ENCODE peak calls at places on chromosomes 11 and 22, in four cellular contexts. I, F, E and Y are unnamed samples.

GRCh38 chr11:103792981-103793468 is 243.4 kb upstream of the DDI1 start:
- DNase-seq in I (no peak), F (no peak), E (no peak), Y (no peak)

GRCh38 chr22:43260346-43260745 is 73.4 kb upstream of the TTLL12 start:
- DNase-seq in I (no peak), F (no peak), E (no peak), Y (no peak)

GRCh38 chr11:97909544-97910394 is 1111.0 kb upstream of the CNTN5 start:
- DNase-seq in I (no peak), F (no peak), E (no peak), Y (no peak)

GRCh38 chr11:84673753-84674152 is 953.4 kb downstream of the DLG2 start:
- DNase-seq in I (no peak), F (no peak), E (no peak), Y (no peak)

GRCh38 chr11:71425409-71425808 is 22.8 kb downstream of the DHCR7 start:
- DNase-seq in I (no peak), F (no peak), E (no peak), Y (no peak)

GRCh38 chr22:37627091-37627490 is 12.4 kb upstream of the SH3BP1 start:
- DNase-seq in I (no peak), F (no peak), E (no peak), Y (no peak)

GRCh38 chr11:19903620-19904069 is 191.0 kb downstream of the NAV2 start:
- DNase-seq in I (peak), F (peak), E (peak), Y (peak)

GRCh38 chr11:121426476-121427454 is 25.3 kb upstream of the SORL1 start:
- DNase-seq in I (peak), F (peak), E (peak), Y (peak)

GRCh38 chr22:44884968-44885805 is 124.6 kb downstream of the PHF21B start:
- DNase-seq in I (no peak), F (no peak), E (no peak), Y (no peak)

GRCh38 chr11:63764712-63765631 is 3.6 kb downstream of the ZFTA start:
- DNase-seq in I (peak), F (no peak), E (peak), Y (no peak)

GRCh38 chr11:88363566-88364169 is 26.1 kb upstream of the CTSC start:
- DNase-seq in I (no peak), F (no peak), E (no peak), Y (no peak)

GRCh38 chr22:50526849-50527801 is 1.7 kb upstream of the SCO2 start:
- DNase-seq in I (no peak), F (peak), E (no peak), Y (peak)

GRCh38 chr11:92393218-92393617 is 168.6 kb downstream of the FAT3 start:
- DNase-seq in I (no peak), F (no peak), E (no peak), Y (no peak)

GRCh38 chr11:109521571-109522086 is 99.6 kb downstream of the C11orf87 start:
- DNase-seq in I (no peak), F (no peak), E (no peak), Y (no peak)

GRCh38 chr11:115244758-115245157 is 259.5 kb downstream of the CADM1 start:
- DNase-seq in I (no peak), F (no peak), E (no peak), Y (no peak)

GRCh38 chr11:32435511-32435946 is at the start of gene WT1:
- DNase-seq in I (no peak), F (peak), E (no peak), Y (no peak)

GRCh38 chr22:49372530-49373288 is 455.0 kb downstream of the BRD1 start:
- DNase-seq in I (no peak), F (no peak), E (no peak), Y (no peak)

GRCh38 chr22:49368221-49368975 is 459.3 kb downstream of the BRD1 start:
- DNase-seq in I (no peak), F (no peak), E (no peak), Y (no peak)

GRCh38 chr11:45025716-45026492 is 75.2 kb upstream of the TP53I11 start:
- DNase-seq in I (peak), F (peak), E (no peak), Y (peak)

GRCh38 chr22:38631724-38632123 is 24.5 kb downstream of the FAM227A start:
- DNase-seq in I (no peak), F (no peak), E (no peak), Y (no peak)

GRCh38 chr22:30438559-30438958 is 13.0 kb downstream of the MTFP1 start:
- DNase-seq in I (no peak), F (no peak), E (no peak), Y (no peak)

GRCh38 chr22:30435674-30436126 is 10.1 kb downstream of the MTFP1 start:
- DNase-seq in I (peak), F (no peak), E (no peak), Y (peak)

GRCh38 chr22:30434775-30435315 is 9.3 kb downstream of the MTFP1 start:
- DNase-seq in I (no peak), F (no peak), E (no peak), Y (peak)

GRCh38 chr22:30433773-30434172 is 8.2 kb downstream of the MTFP1 start:
- DNase-seq in I (no peak), F (no peak), E (no peak), Y (no peak)

DNA sequence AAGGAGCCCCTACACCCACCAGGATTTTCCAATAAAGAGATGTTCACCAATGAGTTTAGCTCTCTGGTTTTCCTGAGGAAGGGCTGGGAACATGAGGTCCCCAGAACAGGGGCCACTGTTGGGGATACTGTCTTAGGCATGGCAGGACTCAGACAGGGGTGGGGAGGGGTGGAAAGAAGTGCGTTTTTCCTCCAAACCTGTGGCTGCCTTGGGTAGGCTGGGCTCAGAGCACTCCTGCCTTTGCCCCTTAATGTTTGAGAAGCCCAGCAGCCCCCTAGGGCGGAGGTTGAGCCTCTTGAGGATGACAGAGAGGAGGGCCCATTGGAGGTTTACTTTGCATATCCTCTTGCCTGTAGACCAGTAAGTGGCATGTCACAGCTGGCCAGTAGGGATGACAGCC is 10.6 kb downstream of the MTFP1 start:
- DNase-seq in I (no peak), F (no peak), E (no peak), Y (no peak)
- H3K4me3 ChIP-seq in I (no peak), F (no peak), E (no peak), Y (peak)

GRCh38 chr11:65083134-65083833 is 556 bp downstream of the CDCA5 start:
- DNase-seq in I (no peak), F (no peak), E (no peak), Y (no peak)

GRCh38 chr11:65077466-65077865 is 6.4 kb downstream of the CDCA5 start:
- DNase-seq in I (no peak), F (no peak), E (no peak), Y (no peak)

GRCh38 chr11:65078151-65078550 is 5.7 kb downstream of the CDCA5 start:
- DNase-seq in I (peak), F (no peak), E (peak), Y (peak)

GRCh38 chr11:65083834-65084597 is at the start of the genes CDCA5 and ZFPL1:
- DNase-seq in I (peak), F (peak), E (peak), Y (peak)

DNA sequence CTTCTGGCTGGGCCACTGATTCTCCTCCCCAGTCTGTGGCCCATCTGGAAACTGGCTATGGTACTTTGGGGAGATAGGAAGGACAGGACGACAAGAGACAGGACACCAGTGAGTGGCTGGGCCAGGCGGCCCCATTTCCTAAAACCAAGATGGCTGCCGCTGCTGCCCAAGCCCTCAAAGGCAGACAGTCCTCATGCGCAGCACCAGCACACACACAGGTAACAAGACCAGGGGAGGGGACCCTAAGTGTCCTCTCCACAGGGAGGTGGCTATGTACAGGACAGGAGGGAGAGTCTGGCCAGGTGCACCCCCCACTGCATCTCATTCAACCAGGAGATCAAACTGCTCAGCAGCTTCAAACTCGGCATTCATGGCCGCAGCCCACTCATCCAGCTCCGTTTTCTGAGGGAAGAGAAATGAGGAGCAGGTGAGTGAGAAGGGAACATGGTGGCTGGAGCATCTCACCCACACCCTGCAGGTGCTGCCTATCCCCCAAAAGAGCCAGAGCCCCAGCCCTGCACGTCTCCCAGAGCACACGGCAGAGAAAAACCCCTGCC is 5.0 kb downstream of the CDCA5 start:
- DNase-seq in I (no peak), F (no peak), E (no peak), Y (no peak)
- H3K4me3 ChIP-seq in I (no peak), F (no peak), E (no peak), Y (no peak)

GRCh38 chr11:733072-733471 is 14.2 kb upstream of the TALDO1 start:
- DNase-seq in I (no peak), F (no peak), E (no peak), Y (no peak)

GRCh38 chr11:742156-742546 is 5.1 kb upstream of the TALDO1 start:
- DNase-seq in I (no peak), F (no peak), E (no peak), Y (no peak)

GRCh38 chr11:742571-743201 is 4.6 kb upstream of the TALDO1 start:
- DNase-seq in I (no peak), F (no peak), E (no peak), Y (no peak)

GRCh38 chr11:736431-736830 is 10.8 kb upstream of the TALDO1 start:
- DNase-seq in I (no peak), F (no peak), E (no peak), Y (no peak)

GRCh38 chr11:737366-737765 is 9.9 kb upstream of the TALDO1 start:
- DNase-seq in I (no peak), F (no peak), E (no peak), Y (no peak)
- H3K4me3 ChIP-seq in I (no peak), F (no peak), E (no peak), Y (no peak)

GRCh38 chr11:69537855-69538640 is 56.6 kb downstream of the LINC01488 start:
- DNase-seq in I (no peak), F (no peak), E (no peak), Y (no peak)

GRCh38 chr11:69540118-69541000 is 58.9 kb downstream of the LINC01488 start:
- DNase-seq in I (peak), F (peak), E (no peak), Y (no peak)

GRCh38 chr11:69539416-69540117 is 58.1 kb downstream of the LINC01488 start:
- DNase-seq in I (peak), F (peak), E (no peak), Y (no peak)

GRCh38 chr11:69537126-69537525 is 55.7 kb downstream of the LINC01488 start:
- DNase-seq in I (no peak), F (no peak), E (no peak), Y (no peak)

GRCh38 chr11:69538840-69539239 is 57.4 kb downstream of the LINC01488 start:
- DNase-seq in I (peak), F (no peak), E (no peak), Y (no peak)
- H3K4me3 ChIP-seq in I (no peak), F (no peak), E (no peak), Y (no peak)

GRCh38 chr11:76667856-76668255 is 2.7 kb downstream of the LRRC32 start:
- DNase-seq in I (no peak), F (no peak), E (no peak), Y (no peak)

GRCh38 chr11:76669901-76670474 is 559 bp downstream of the LRRC32 start:
- DNase-seq in I (no peak), F (no peak), E (no peak), Y (no peak)

GRCh38 chr11:76666830-76667229 is 3.7 kb downstream of the LRRC32 start:
- DNase-seq in I (no peak), F (no peak), E (no peak), Y (no peak)

GRCh38 chr11:76667271-76667818 is 3.2 kb downstream of the LRRC32 start:
- DNase-seq in I (no peak), F (no peak), E (no peak), Y (no peak)

DNA sequence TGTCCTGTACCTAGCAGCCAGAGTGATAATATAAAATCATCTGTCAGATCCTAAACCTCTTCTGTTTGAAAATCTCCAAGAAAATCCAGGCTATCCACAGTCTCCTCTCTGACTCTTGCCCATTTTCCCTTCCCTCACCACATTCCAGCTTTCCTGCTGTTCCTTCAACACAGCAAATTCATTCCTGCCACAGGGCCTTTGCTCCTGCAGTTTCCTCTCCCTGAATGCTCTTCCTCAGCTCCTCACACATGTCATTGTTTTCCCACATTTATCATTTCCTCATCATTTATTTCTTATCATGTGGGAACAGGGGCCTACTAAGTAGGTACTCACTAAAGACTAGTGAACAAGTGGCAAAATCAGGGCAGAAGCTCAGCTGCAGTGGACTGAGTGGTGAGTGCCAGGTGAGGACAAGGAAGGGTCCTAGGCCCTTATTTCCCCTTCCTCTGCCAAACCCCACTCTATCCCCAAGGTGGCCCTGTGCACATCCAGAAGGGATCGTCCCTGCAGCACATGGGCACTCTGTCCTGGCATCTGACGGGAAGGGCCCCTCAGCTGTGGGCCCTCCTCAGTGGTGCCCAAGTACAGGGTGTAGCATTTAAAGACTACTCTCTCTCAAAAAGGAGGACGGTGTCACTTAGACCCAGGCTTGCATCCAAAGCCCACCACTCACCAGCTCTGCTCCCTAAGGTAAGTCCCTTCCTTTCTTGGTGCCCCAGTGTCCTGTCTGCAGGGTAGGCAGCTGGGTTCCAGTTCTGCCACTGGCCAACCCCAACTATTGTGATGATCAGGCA is 2.0 kb downstream of the LRRC32 start:
- DNase-seq in I (no peak), F (no peak), E (no peak), Y (no peak)
- H3K4me3 ChIP-seq in I (no peak), F (peak), E (no peak), Y (no peak)

DNA sequence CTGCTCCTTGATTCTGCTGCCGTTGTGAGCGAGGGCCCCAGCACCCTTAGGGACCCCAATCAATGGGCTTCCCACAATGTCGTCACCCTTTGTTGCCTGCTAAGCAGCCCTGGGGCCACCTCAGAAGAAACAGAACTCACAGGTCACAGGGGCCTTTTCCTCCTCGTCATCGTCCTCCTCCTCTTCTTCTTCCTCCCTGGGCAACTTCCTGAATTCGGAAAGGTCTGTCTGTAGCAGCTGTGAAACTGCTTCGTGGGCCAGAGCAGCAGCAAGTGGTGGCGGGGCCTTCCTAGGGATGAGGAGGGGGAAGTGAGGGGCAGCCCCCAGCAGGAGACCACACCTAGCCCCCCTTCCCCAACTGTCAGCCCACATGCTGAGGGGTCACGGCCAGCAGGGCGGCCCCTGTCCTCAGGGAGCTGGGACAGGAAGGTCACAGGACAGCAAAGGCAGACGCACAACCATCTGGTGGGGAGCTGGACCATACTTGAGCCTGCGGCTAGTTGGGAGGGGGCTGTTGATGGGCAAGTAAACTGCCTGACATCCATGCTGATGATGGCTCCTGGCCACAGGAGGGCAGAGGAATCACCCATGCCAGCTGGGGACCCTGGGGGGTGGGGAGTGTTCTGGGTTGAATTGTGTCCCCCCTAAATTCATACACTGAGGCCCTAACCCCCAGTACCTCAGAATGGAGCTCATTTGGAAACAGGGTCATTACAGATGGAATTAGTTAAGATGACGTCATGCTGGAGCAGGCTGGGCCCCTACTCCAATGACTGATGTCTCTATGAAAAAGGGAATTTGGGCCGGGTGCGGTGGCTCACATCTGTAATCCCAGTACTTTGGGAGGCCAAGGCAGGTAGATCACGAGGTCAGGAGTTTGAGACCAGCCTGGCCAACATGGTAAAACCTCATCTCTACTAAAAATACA is 13.0 kb downstream of the PPM1F start:
- DNase-seq in I (no peak), F (no peak), E (no peak), Y (no peak)
- H3K4me3 ChIP-seq in I (no peak), F (peak), E (no peak), Y (no peak)

GRCh38 chr11:66981976-66982578 is 7.0 kb downstream of the C11orf86 start:
- DNase-seq in I (peak), F (peak), E (peak), Y (no peak)
- H3K4me3 ChIP-seq in I (no peak), F (no peak), E (no peak), Y (no peak)

DNA sequence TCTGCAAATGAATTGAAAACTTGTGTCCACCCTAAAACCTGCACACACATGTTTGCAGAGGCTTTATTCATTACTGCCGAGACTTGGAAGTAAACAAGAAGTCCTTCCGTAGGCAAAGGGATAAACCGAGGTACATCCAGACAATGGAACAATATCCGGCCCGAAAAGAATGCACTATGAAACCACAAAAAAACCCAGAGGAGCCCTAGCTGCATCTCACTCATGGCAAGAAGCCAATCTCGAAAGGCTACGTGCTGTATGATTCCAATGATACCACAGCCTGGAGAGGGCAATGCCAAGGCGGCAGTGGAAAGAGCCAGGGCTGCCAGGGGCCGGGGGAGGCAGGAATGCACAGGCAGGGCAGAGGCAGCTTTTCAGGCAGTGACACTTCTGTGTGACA is 3.2 kb upstream of the MRPL23 start:
- DNase-seq in I (no peak), F (no peak), E (peak), Y (no peak)
- H3K4me3 ChIP-seq in I (no peak), F (no peak), E (no peak), Y (no peak)